ENCODE peak calls at places on chromosomes 5 and 9, in five cellular contexts. G is HepG2, Z is GM12878, M is H1, B is K562. Y is an unnamed sample.
A peak's percentile ranks its signal among the peaks of the same experiment; 100 is the strongest.

GRCh38 chr5:568061-568781 is 43.9 kb upstream of the CEP72 start:
- DNase-seq in M (no peak), G (no peak), Z (no peak), B (no peak), Y (no peak)

GRCh38 chr9:93329632-93330286 is 121.7 kb upstream of the FAM120A start:
- DNase-seq in B (no peak), Z (no peak), G (peak; percentile 56), M (no peak), Y (no peak)

GRCh38 chr5:125440905-125441304 is 694.5 kb upstream of the ZNF608 start:
- DNase-seq in M (no peak), G (no peak), Z (no peak), B (no peak), Y (no peak)

GRCh38 chr5:83249156-83249555 is 171.8 kb downstream of the XRCC4 start:
- DNase-seq in G (no peak), Z (no peak), B (no peak), M (no peak), Y (no peak)

GRCh38 chr5:57094753-57095683 is 78.8 kb upstream of the GPBP1 start:
- DNase-seq in G (peak; percentile 22), M (peak; percentile 78), B (no peak), Z (no peak), Y (peak; percentile 81)

GRCh38 chr5:132859889-132860437 is 6.3 kb downstream of the GDF9 start:
- DNase-seq in M (no peak), B (no peak), Z (no peak), G (no peak), Y (no peak)

GRCh38 chr5:180795771-180796313 is 6.8 kb downstream of the MGAT1 start:
- DNase-seq in B (no peak), Z (no peak), M (peak; percentile 35), G (no peak), Y (no peak)

GRCh38 chr9:89935115-89935514 is 330.3 kb downstream of the GADD45G start:
- DNase-seq in G (no peak), B (no peak), M (no peak), Z (no peak), Y (no peak)

GRCh38 chr9:14768561-14769234 is 46.2 kb upstream of the CER1 start:
- DNase-seq in M (no peak), G (peak; percentile 34), Z (no peak), B (peak; percentile 15), Y (peak; percentile 18)

GRCh38 chr5:123367739-123368138 is 55.5 kb downstream of the CEP120 start:
- DNase-seq in Z (no peak), G (no peak), B (no peak), M (no peak), Y (no peak)

GRCh38 chr9:73034962-73035361 is 82.1 kb upstream of the ALDH1A1 start:
- DNase-seq in G (no peak), Z (no peak), M (no peak), B (no peak), Y (no peak)

GRCh38 chr5:172364773-172365172 is 81.2 kb upstream of the UBTD2 start:
- DNase-seq in G (no peak), B (no peak), Z (no peak), M (no peak), Y (no peak)

GRCh38 chr5:4345850-4346249 is 750.2 kb downstream of the IRX1 start:
- DNase-seq in B (no peak), G (no peak), M (no peak), Z (no peak), Y (no peak)

GRCh38 chr9:113963017-113963620 is 87.0 kb downstream of the ZNF618 start:
- DNase-seq in M (peak; percentile 75), B (peak; percentile 61), G (peak; percentile 28), Z (no peak), Y (peak; percentile 78)

GRCh38 chr9:111691686-111692329 is 30.4 kb downstream of the GNG10 start:
- DNase-seq in B (peak; percentile 16), M (no peak), G (peak; percentile 52), Z (no peak), Y (no peak)

GRCh38 chr5:157612071-157612476 is 36.5 kb upstream of the ADAM19 start:
- DNase-seq in M (no peak), B (no peak), G (no peak), Z (no peak), Y (no peak)

GRCh38 chr5:135033026-135033861 is 784 bp downstream of the PITX1 start:
- DNase-seq in G (peak; percentile 18), Z (no peak), M (peak; percentile 72), B (peak; percentile 55), Y (peak; percentile 60)

GRCh38 chr9:16499866-16500265 is 370.6 kb downstream of the BNC2 start:
- DNase-seq in B (no peak), M (no peak), Z (no peak), G (no peak), Y (no peak)

GRCh38 chr9:110750272-110750671 is 81.7 kb downstream of the MUSK start:
- DNase-seq in Z (no peak), G (no peak), M (no peak), B (no peak), Y (no peak)

GRCh38 chr5:73387630-73388370 is 60.8 kb downstream of the FOXD1 start:
- DNase-seq in Z (peak; percentile 76), M (no peak), G (no peak), B (no peak), Y (no peak)

GRCh38 chr9:137665697-137666504 is 47.1 kb downstream of the EHMT1 start:
- DNase-seq in Z (no peak), M (no peak), G (no peak), B (no peak), Y (peak; percentile 66)

GRCh38 chr9:121577201-121577600 is 74.2 kb upstream of the DAB2IP start:
- DNase-seq in M (no peak), B (no peak), G (no peak), Z (no peak), Y (no peak)

GRCh38 chr9:21561502-21561901 is 79.4 kb upstream of the IFNE start:
- DNase-seq in B (no peak), M (no peak), Z (no peak), G (no peak), Y (no peak)

GRCh38 chr5:129506092-129506491 is 46.0 kb downstream of the ADAMTS19 start:
- DNase-seq in G (no peak), B (no peak), Z (no peak), M (no peak), Y (no peak)

GRCh38 chr9:12968093-12968492 is 193.3 kb downstream of the LURAP1L start:
- DNase-seq in B (peak; percentile 1), M (no peak), Z (no peak), G (no peak), Y (no peak)

GRCh38 chr9:76456202-76456926 is 2.6 kb upstream of the GCNT1 start:
- DNase-seq in M (no peak), G (peak; percentile 89), B (peak; percentile 69), Z (no peak), Y (peak; percentile 42)
- TF ChIP-seq SP1 in M (no peak), G (peak; percentile 72), B (no peak), Z (no peak), Y (no peak)

GRCh38 chr5:54186108-54186507 is 124.3 kb downstream of the ARL15 start:
- DNase-seq in G (no peak), Z (no peak), M (no peak), B (no peak), Y (no peak)
- TF ChIP-seq ATF3 in G (no peak), Z (no peak), M (no peak), B (no peak), Y (no peak)

GRCh38 chr9:130662927-130663257 is 1.5 kb upstream of the PRDM12 start:
- DNase-seq in Z (no peak), B (no peak), G (no peak), M (no peak), Y (peak; percentile 36)
- TF ChIP-seq CREB1 in Z (no peak), B (no peak), G (no peak), M (no peak), Y (no peak)

DNA sequence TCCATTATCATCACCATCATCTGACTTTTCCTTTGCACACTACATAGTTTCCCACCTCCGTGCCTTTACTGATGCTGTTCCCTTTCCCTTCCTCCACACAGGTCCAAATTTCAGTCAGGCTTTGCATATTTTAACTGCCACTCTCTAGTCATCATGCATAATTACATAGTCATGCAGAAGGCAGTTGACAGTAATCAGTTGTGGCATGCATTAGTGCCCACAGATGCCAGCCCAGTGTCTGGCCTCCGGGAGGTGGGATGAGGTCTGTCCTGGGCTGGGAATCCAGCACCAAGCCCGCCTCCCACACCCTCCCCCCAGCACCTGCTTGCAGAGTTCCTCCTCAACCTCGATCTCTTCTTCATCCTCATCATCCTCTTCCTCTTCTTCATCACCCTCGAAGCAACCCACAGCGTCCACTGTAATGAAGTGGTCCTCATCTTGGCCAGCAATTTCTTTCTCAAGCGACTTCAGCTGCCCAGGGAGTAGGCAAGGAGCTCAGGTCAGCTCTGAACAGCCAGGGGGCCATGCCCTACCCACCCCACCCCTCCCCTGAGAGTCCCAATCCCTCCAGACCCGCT is 8.8 kb downstream of the BBLN start:
- DNase-seq in M (no peak), B (no peak), Z (no peak), G (no peak), Y (no peak)
- TF ChIP-seq SP1 in M (no peak), B (no peak), Z (no peak), G (no peak), Y (no peak)

GRCh38 chr5:139272471-139273321 is 20.8 kb upstream of the MATR3 start:
- DNase-seq in G (peak; percentile 73), B (no peak), Z (no peak), M (no peak), Y (no peak)
- TF ChIP-seq ATF3 in G (no peak), B (no peak), Z (no peak), M (no peak), Y (no peak)

GRCh38 chr5:152623951-152624350 is 218.9 kb upstream of the NMUR2 start:
- DNase-seq in B (no peak), G (no peak), M (no peak), Z (no peak), Y (no peak)

GRCh38 chr5:152625696-152626095 is 220.6 kb upstream of the NMUR2 start:
- DNase-seq in G (no peak), B (no peak), M (no peak), Z (no peak), Y (no peak)

GRCh38 chr5:152619756-152620155 is 214.7 kb upstream of the NMUR2 start:
- DNase-seq in B (no peak), Z (no peak), M (no peak), G (no peak), Y (no peak)

DNA sequence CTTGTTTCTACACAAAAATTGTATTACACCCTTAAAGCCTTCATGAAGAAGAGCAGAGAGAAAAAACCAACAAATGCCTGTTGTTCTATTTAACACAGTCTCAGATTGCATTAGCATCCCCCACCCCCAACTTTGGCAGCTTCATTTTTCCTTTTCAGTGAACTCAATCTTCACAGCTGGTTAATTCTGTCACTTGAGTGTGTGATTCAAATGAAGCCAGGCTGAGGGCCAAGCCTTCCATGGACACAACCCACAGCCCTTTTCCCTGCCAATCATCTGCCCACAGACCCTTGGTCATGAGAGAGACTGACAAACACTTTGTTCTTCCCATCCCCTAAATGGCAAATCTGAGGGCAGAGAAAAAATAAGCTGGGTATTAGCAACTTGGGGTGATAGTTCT is 217.5 kb upstream of the NMUR2 start:
- DNase-seq in Z (no peak), B (no peak), G (no peak), M (no peak), Y (no peak)
- TF ChIP-seq CREB1 in Z (no peak), B (no peak), G (no peak), M (no peak), Y (no peak)

Y was measured in WTC11.